ENCODE peak calls at places on chromosomes 12 and 14, in four cellular contexts. A is endothelial cell of umbilical vein, S is astrocyte, M is HepG2. Z is an unnamed sample.

GRCh38 chr14:81402123-81402495 is 2.0 kb upstream of the STON2 start:
- DNase-seq in S (peak; percentile 74), A (no peak), M (no peak), Z (peak; percentile 66)

GRCh38 chr14:36580856-36581831 is 1.3 kb downstream of the NKX2-8 start:
- DNase-seq in S (peak; percentile 35), A (peak; percentile 22), M (no peak), Z (peak; percentile 62)

GRCh38 chr12:7157391-7157790 is 27.2 kb downstream of the CLSTN3 start:
- DNase-seq in S (no peak), M (no peak), A (no peak), Z (no peak)

GRCh38 chr14:22047105-22047504 is 373.5 kb upstream of the OR4E1 start:
- DNase-seq in S (no peak), A (peak; percentile 34), M (peak; percentile 70), Z (no peak)

GRCh38 chr12:31832740-31833540 is 104.1 kb upstream of the AMN1 start:
- DNase-seq in M (no peak), A (no peak), S (no peak), Z (no peak)

GRCh38 chr14:90287791-90288190 is 31.4 kb downstream of the PSMC1 start:
- DNase-seq in M (no peak), S (no peak), A (no peak), Z (no peak)

GRCh38 chr14:50726372-50727107 is 58.4 kb upstream of the SAV1 start:
- DNase-seq in S (peak; percentile 89), M (no peak), A (no peak), Z (peak; percentile 92)

GRCh38 chr14:53943751-53944083 is 12.9 kb downstream of the BMP4 start:
- DNase-seq in M (no peak), A (no peak), S (no peak), Z (no peak)

GRCh38 chr14:86935241-86935640 is 1057.7 kb downstream of the GALC start:
- DNase-seq in S (peak; percentile 91), A (no peak), M (no peak), Z (no peak)

GRCh38 chr12:92859650-92860386 is 69.3 kb downstream of the EEA1 start:
- DNase-seq in A (no peak), M (no peak), S (no peak), Z (no peak)

GRCh38 chr12:116528498-116528897 is 30.7 kb upstream of the MAP1LC3B2 start:
- DNase-seq in M (no peak), S (peak; percentile 61), A (no peak), Z (peak; percentile 42)

GRCh38 chr14:90511795-90512331 is 115.0 kb downstream of the CALM1 start:
- DNase-seq in S (no peak), A (no peak), M (no peak), Z (no peak)

GRCh38 chr12:115794659-115795081 is 482.8 kb downstream of the MED13L start:
- DNase-seq in A (no peak), S (no peak), M (peak; percentile 70), Z (no peak)

GRCh38 chr12:19220205-19220604 is 90.7 kb downstream of the PLEKHA5 start:
- DNase-seq in A (no peak), M (no peak), S (peak; percentile 93), Z (peak; percentile 74)

GRCh38 chr12:43893670-43894069 is 57.8 kb downstream of the TMEM117 start:
- DNase-seq in S (peak; percentile 74), M (no peak), A (no peak), Z (peak; percentile 60)

GRCh38 chr12:97602315-97602714 is 139.7 kb downstream of the RMST start:
- DNase-seq in M (no peak), A (no peak), S (no peak), Z (no peak)

GRCh38 chr12:22529281-22530060 is 14.9 kb downstream of the C2CD5 start:
- DNase-seq in A (peak; percentile 36), S (peak; percentile 26), M (peak; percentile 59), Z (peak; percentile 59)

GRCh38 chr14:64806862-64807495 is 72.7 kb downstream of the SPTB start:
- DNase-seq in A (no peak), M (no peak), S (peak; percentile 51), Z (no peak)

GRCh38 chr12:32344047-32344446 is 55.3 kb upstream of the FGD4 start:
- DNase-seq in S (no peak), A (no peak), M (no peak), Z (no peak)

GRCh38 chr12:106245767-106246166 is 2.1 kb downstream of the CKAP4 start:
- DNase-seq in S (peak; percentile 71), M (no peak), A (peak; percentile 83), Z (peak; percentile 86)

GRCh38 chr14:50064993-50065392 is 51.4 kb downstream of the VCPKMT start:
- DNase-seq in M (no peak), A (no peak), S (peak; percentile 22), Z (peak; percentile 68)

GRCh38 chr12:123131291-123131831 is 19.5 kb downstream of the PITPNM2 start:
- DNase-seq in S (no peak), A (no peak), M (no peak), Z (no peak)

GRCh38 chr12:13189254-13189653 is 7.3 kb upstream of the EMP1 start:
- DNase-seq in S (no peak), A (no peak), M (no peak), Z (peak; percentile 18)

GRCh38 chr14:50025073-50025472 is 91.3 kb downstream of the VCPKMT start:
- DNase-seq in A (no peak), M (no peak), S (no peak), Z (no peak)

GRCh38 chr14:63276492-63277342 is 42.0 kb downstream of the GPHB5 start:
- DNase-seq in M (peak; percentile 17), A (peak; percentile 64), S (peak; percentile 57), Z (peak; percentile 77)

GRCh38 chr12:10623131-10623530 is 9.7 kb upstream of the MAGOHB start:
- DNase-seq in S (no peak), M (no peak), A (no peak), Z (peak; percentile 30)

GRCh38 chr12:113261847-113262470 is 40.7 kb downstream of the TPCN1 start:
- DNase-seq in S (no peak), A (no peak), M (no peak), Z (no peak)

GRCh38 chr12:32698285-32698684 is 19.2 kb downstream of the DNM1L start:
- DNase-seq in M (no peak), S (no peak), A (no peak), Z (no peak)

GRCh38 chr14:90362558-90362896 is 30.8 kb upstream of the NRDE2 start:
- DNase-seq in S (no peak), M (peak; percentile 13), A (no peak), Z (no peak)

GRCh38 chr12:123351349-123351748 is 13.3 kb downstream of the SBNO1 start:
- DNase-seq in M (no peak), A (no peak), S (no peak), Z (no peak)

GRCh38 chr12:94239332-94239731 is 91.0 kb downstream of the PLXNC1 start:
- DNase-seq in S (no peak), M (no peak), A (no peak), Z (no peak)

GRCh38 chr14:89881839-89882238 is 72.7 kb downstream of the EFCAB11 start:
- DNase-seq in A (no peak), S (no peak), M (no peak), Z (no peak)

GRCh38 chr12:98151984-98152383 is 363.4 kb upstream of the TMPO start:
- DNase-seq in A (no peak), M (no peak), S (no peak), Z (no peak)

GRCh38 chr14:94011795-94012194 is 14.3 kb upstream of the OTUB2 start:
- DNase-seq in A (no peak), S (peak; percentile 36), M (no peak), Z (peak; percentile 59)

GRCh38 chr12:131571827-131572226 is 139.1 kb upstream of the SFSWAP start:
- DNase-seq in A (no peak), S (no peak), M (no peak), Z (no peak)

GRCh38 chr12:131570596-131570995 is 140.3 kb upstream of the SFSWAP start:
- DNase-seq in S (no peak), M (no peak), A (no peak), Z (no peak)

GRCh38 chr12:131573631-131574396 is 137.1 kb upstream of the SFSWAP start:
- DNase-seq in A (no peak), M (no peak), S (no peak), Z (no peak)

GRCh38 chr12:131574397-131574775 is 136.5 kb upstream of the SFSWAP start:
- DNase-seq in A (no peak), M (no peak), S (no peak), Z (no peak)

GRCh38 chr12:131572626-131573025 is 138.3 kb upstream of the SFSWAP start:
- DNase-seq in S (no peak), M (no peak), A (no peak), Z (no peak)
- H4K20me1 ChIP-seq in S (no peaks in the 10 kb centered on the region), M (no peaks in the 10 kb centered on the region), A (no peaks in the 10 kb centered on the region), Z (no peaks in the 10 kb centered on the region)

GRCh38 chr14:106390401-106390800 is 864.0 kb downstream of the TMEM121 start:
- DNase-seq in A (no peak), M (no peak), S (no peak), Z (no peak)
- H3K27ac ChIP-seq in A (no peak overlapping the region), M (no peak overlapping the region), S (no peak overlapping the region), Z (no peak overlapping the region)

GRCh38 chr12:52646613-52647012 is 5.4 kb downstream of the KRT2 start:
- DNase-seq in M (no peak), S (no peak), A (no peak), Z (no peak)

GRCh38 chr12:52648012-52648550 is 3.9 kb downstream of the KRT2 start:
- DNase-seq in A (no peak), M (no peak), S (no peak), Z (no peak)

GRCh38 chr12:52650520-52651081 is 1.4 kb downstream of the KRT2 start:
- DNase-seq in M (no peak), A (no peak), S (no peak), Z (peak; percentile 24)

GRCh38 chr12:52647601-52648000 is 4.4 kb downstream of the KRT2 start:
- DNase-seq in M (no peak), A (no peak), S (no peak), Z (no peak)

DNA sequence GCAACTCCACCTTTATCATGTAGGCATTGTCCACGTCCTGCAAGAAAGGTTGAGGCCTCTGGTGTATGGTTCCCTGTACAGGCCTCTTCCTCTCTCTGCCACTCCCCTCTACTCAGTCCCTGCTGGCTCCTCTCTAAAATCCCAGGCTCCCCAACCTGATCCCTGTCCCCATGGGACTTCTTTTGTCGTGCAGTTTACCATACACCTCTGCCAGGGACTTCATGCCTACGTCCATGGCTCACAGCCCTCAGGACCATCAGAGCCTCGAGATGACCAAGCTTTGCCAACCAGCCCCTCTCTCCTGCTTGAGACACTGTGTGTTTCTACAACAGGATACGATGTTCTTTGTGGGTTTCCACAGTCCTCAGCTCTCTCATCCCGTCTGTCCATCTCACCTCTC is 2.9 kb downstream of the KRT2 start:
- DNase-seq in M (no peak), A (no peak), S (no peak), Z (no peak)
- H3K4me1 ChIP-seq in M (no peaks in the 10 kb centered on the region), A (no peaks in the 10 kb centered on the region), S (no peaks in the 10 kb centered on the region), Z (no peaks in the 10 kb centered on the region)

GRCh38 chr12:108711486-108712163 is 19.7 kb downstream of the CORO1C start:
- DNase-seq in M (no peak), A (no peak), S (no peak), Z (peak; percentile 53)

GRCh38 chr12:108714866-108715265 is 16.5 kb downstream of the CORO1C start:
- DNase-seq in M (no peak), S (no peak), A (no peak), Z (no peak)

GRCh38 chr12:108712164-108712924 is 19.0 kb downstream of the CORO1C start:
- DNase-seq in M (no peak), A (no peak), S (no peak), Z (no peak)

GRCh38 chr12:108713471-108713870 is 17.8 kb downstream of the CORO1C start:
- DNase-seq in M (no peak), A (no peak), S (no peak), Z (no peak)

DNA sequence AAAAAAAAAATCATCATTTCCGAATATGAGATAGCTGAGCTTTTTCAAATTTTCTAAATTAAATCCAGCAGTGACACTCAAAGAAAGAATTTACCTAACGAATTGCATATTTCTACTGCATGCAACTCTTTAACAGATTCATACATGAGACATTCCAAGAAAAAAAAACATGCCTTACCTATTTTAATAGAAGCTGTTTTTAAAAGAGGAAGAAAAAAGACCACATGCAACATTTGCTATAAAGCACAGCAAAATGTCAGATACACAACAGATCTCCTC is 18.5 kb downstream of the CORO1C start:
- DNase-seq in S (no peak), A (no peak), M (no peak), Z (peak; percentile 25)
- H4K20me1 ChIP-seq in S (peaks cover 83% of the 10 kb centered on the region), A (peaks cover 5% of the 10 kb centered on the region), M (peaks cover 20% of the 10 kb centered on the region), Z (peaks cover 16% of the 10 kb centered on the region)

Z was measured in GM23248.